ENCODE peak calls at places on chromosomes 11 and 22, in seven cellular contexts. K is AG04450; I is stimulated activated naive B cell treated with anti-CD40 and anti-IgM and Interleukin-4, amounts not matched to agents 10 μg/mL and 1 μg/mL and 100 μg/mL, for 72 hours; A is HS-5; Y is activated CD4-positive, alpha-beta T cell treated with anti-CD3 and anti-CD28 coated beads, Interleukin-2, amount 50 U/mL, for 24 hours; J is RWPE1; E is GM04504. S is an unnamed sample.

GRCh38 chr11:66996609-66997273 is 21.6 kb downstream of the C11orf86 start:
- DNase-seq in K (peak), I (no peak), A (no peak), Y (no peak), J (no peak), E (no peak), S (no peak)

GRCh38 chr11:83609181-83609580 is 323.0 kb upstream of the CCDC90B start:
- DNase-seq in K (no peak), I (no peak), A (no peak), Y (no peak), J (no peak), E (no peak), S (no peak)

GRCh38 chr11:85844439-85845051 is 10.6 kb upstream of the CCDC83 start:
- DNase-seq in K (no peak), I (no peak), A (no peak), Y (no peak), J (peak), E (no peak), S (no peak)

GRCh38 chr11:93663021-93663420 is 1.5 kb downstream of the CEP295 start:
- DNase-seq in K (no peak), I (no peak), A (no peak), Y (no peak), J (no peak), E (no peak), S (no peak)

GRCh38 chr22:40310081-40310770 is 36.1 kb upstream of the ADSL start:
- DNase-seq in K (peak), I (no peak), A (peak), Y (no peak), J (no peak), E (peak), S (no peak)

GRCh38 chr11:60781286-60782044 is 3.7 kb upstream of the MS4A10 start:
- DNase-seq in K (no peak), I (no peak), A (no peak), Y (no peak), J (no peak), E (no peak), S (no peak)

GRCh38 chr11:71459076-71459766 is 6.2 kb downstream of the NADSYN1 start:
- DNase-seq in K (no peak), I (no peak), A (no peak), Y (no peak), J (no peak), E (no peak), S (no peak)

GRCh38 chr11:3375552-3375951 is 3.4 kb downstream of the ZNF195 start:
- DNase-seq in K (no peak), I (no peak), A (no peak), Y (no peak), J (no peak), E (no peak), S (no peak)

GRCh38 chr11:126647735-126648134 is 292.2 kb downstream of the ST3GAL4 start:
- DNase-seq in K (peak), I (no peak), A (peak), Y (no peak), J (peak), E (peak), S (no peak)

GRCh38 chr11:117219455-117219854 is 12.4 kb downstream of the PCSK7 start:
- DNase-seq in K (no peak), I (no peak), A (no peak), Y (no peak), J (no peak), E (no peak), S (no peak)

GRCh38 chr11:96329419-96329818 is 13.6 kb downstream of the MAML2 start:
- DNase-seq in K (no peak), I (no peak), A (no peak), Y (no peak), J (no peak), E (no peak), S (no peak)

GRCh38 chr11:128420943-128421342 is 166.4 kb downstream of the ETS1 start:
- DNase-seq in K (peak), I (no peak), A (peak), Y (no peak), J (no peak), E (no peak), S (no peak)